ENCODE peak calls at places on chromosomes 13 and 19, in eight cellular contexts. One of them, this sample, is unnamed.

GRCh38 chr19:11233073-11233472 is 6.3 kb upstream of the ANGPTL8 start:
- DNase-seq in left lung: no peak
- DNase-seq in left ventricle myocardium inferior: no peak
- DNase-seq in suprapubic skin: no peak
- DNase-seq in cardiac fibroblast: no peak
- DNase-seq in dorsolateral prefrontal cortex: no peak
- DNase-seq in fibroblast of the aortic adventitia: no peak
- DNase-seq in HCT116: no peak
- DNase-seq in this sample: no peak

GRCh38 chr13:101453784-101454201 is 1.3 kb downstream of the ITGBL1 start:
- DNase-seq in left lung: no peak
- DNase-seq in left ventricle myocardium inferior: peak
- DNase-seq in cardiac fibroblast: no peak
- DNase-seq in suprapubic skin: no peak
- DNase-seq in dorsolateral prefrontal cortex: no peak
- DNase-seq in HCT116: no peak
- DNase-seq in fibroblast of the aortic adventitia: no peak
- DNase-seq in this sample: no peak

GRCh38 chr13:21670006-21670882 is 629 bp upstream of the FGF9 start:
- DNase-seq in suprapubic skin: peak
- DNase-seq in left ventricle myocardium inferior: peak
- DNase-seq in fibroblast of the aortic adventitia: peak
- DNase-seq in cardiac fibroblast: peak
- DNase-seq in HCT116: no peak
- DNase-seq in left lung: peak
- DNase-seq in dorsolateral prefrontal cortex: peak
- DNase-seq in this sample: no peak

GRCh38 chr13:39364797-39365468 is 238.1 kb downstream of the LHFPL6 start:
- DNase-seq in HCT116: peak
- DNase-seq in left ventricle myocardium inferior: no peak
- DNase-seq in left lung: no peak
- DNase-seq in suprapubic skin: no peak
- DNase-seq in dorsolateral prefrontal cortex: no peak
- DNase-seq in fibroblast of the aortic adventitia: peak
- DNase-seq in cardiac fibroblast: no peak
- DNase-seq in this sample: no peak

GRCh38 chr19:18340237-18340989 is at the start of gene PGPEP1:
- DNase-seq in dorsolateral prefrontal cortex: peak
- DNase-seq in HCT116: no peak
- DNase-seq in cardiac fibroblast: peak
- DNase-seq in fibroblast of the aortic adventitia: peak
- DNase-seq in suprapubic skin: no peak
- DNase-seq in left lung: peak
- DNase-seq in left ventricle myocardium inferior: peak
- DNase-seq in this sample: peak

GRCh38 chr19:41933131-41933458 is 4.8 kb upstream of the ERFL start:
- DNase-seq in left lung: no peak
- DNase-seq in HCT116: no peak
- DNase-seq in left ventricle myocardium inferior: no peak
- DNase-seq in dorsolateral prefrontal cortex: no peak
- DNase-seq in fibroblast of the aortic adventitia: no peak
- DNase-seq in cardiac fibroblast: peak
- DNase-seq in suprapubic skin: no peak
- DNase-seq in this sample: no peak

GRCh38 chr13:100423375-100423774 is 165.2 kb downstream of the GGACT start:
- DNase-seq in HCT116: no peak
- DNase-seq in suprapubic skin: no peak
- DNase-seq in fibroblast of the aortic adventitia: peak
- DNase-seq in dorsolateral prefrontal cortex: no peak
- DNase-seq in left lung: no peak
- DNase-seq in cardiac fibroblast: no peak
- DNase-seq in left ventricle myocardium inferior: no peak
- DNase-seq in this sample: no peak

GRCh38 chr19:23823952-23824389 is 65.3 kb upstream of the ZNF681 start:
- DNase-seq in cardiac fibroblast: no peak
- DNase-seq in dorsolateral prefrontal cortex: no peak
- DNase-seq in left ventricle myocardium inferior: no peak
- DNase-seq in fibroblast of the aortic adventitia: no peak
- DNase-seq in suprapubic skin: no peak
- DNase-seq in left lung: no peak
- DNase-seq in HCT116: no peak
- DNase-seq in this sample: no peak

GRCh38 chr13:46660859-46661258 is 107.9 kb downstream of the LRCH1 start:
- DNase-seq in left ventricle myocardium inferior: no peak
- DNase-seq in cardiac fibroblast: no peak
- DNase-seq in dorsolateral prefrontal cortex: no peak
- DNase-seq in suprapubic skin: no peak
- DNase-seq in left lung: no peak
- DNase-seq in fibroblast of the aortic adventitia: no peak
- DNase-seq in HCT116: no peak
- DNase-seq in this sample: no peak

GRCh38 chr19:49691243-49692101 is 556 bp downstream of the CPT1C start:
- DNase-seq in left lung: no peak
- DNase-seq in left ventricle myocardium inferior: peak
- DNase-seq in dorsolateral prefrontal cortex: peak
- DNase-seq in cardiac fibroblast: peak
- DNase-seq in suprapubic skin: no peak
- DNase-seq in HCT116: no peak
- DNase-seq in fibroblast of the aortic adventitia: peak
- DNase-seq in this sample: peak

GRCh38 chr13:74464656-74465055 is 330.5 kb upstream of the KLF12 start:
- DNase-seq in fibroblast of the aortic adventitia: peak
- DNase-seq in dorsolateral prefrontal cortex: no peak
- DNase-seq in HCT116: no peak
- DNase-seq in cardiac fibroblast: peak
- DNase-seq in left ventricle myocardium inferior: peak
- DNase-seq in suprapubic skin: no peak
- DNase-seq in left lung: no peak
- DNase-seq in this sample: no peak

GRCh38 chr13:55516610-55517009 is 1624.1 kb upstream of the PRR20A start:
- DNase-seq in left lung: no peak
- DNase-seq in suprapubic skin: no peak
- DNase-seq in fibroblast of the aortic adventitia: no peak
- DNase-seq in HCT116: no peak
- DNase-seq in cardiac fibroblast: no peak
- DNase-seq in left ventricle myocardium inferior: no peak
- DNase-seq in dorsolateral prefrontal cortex: no peak
- DNase-seq in this sample: no peak

GRCh38 chr13:73903561-73903960 is 230.6 kb downstream of the KLF12 start:
- DNase-seq in dorsolateral prefrontal cortex: no peak
- DNase-seq in cardiac fibroblast: no peak
- DNase-seq in fibroblast of the aortic adventitia: no peak
- DNase-seq in suprapubic skin: no peak
- DNase-seq in HCT116: no peak
- DNase-seq in left ventricle myocardium inferior: no peak
- DNase-seq in left lung: no peak
- DNase-seq in this sample: no peak

GRCh38 chr19:33226550-33227241 is 1.0 kb upstream of the SLC7A10 start:
- DNase-seq in HCT116: no peak
- DNase-seq in left lung: peak
- DNase-seq in dorsolateral prefrontal cortex: no peak
- DNase-seq in cardiac fibroblast: peak
- DNase-seq in left ventricle myocardium inferior: no peak
- DNase-seq in suprapubic skin: no peak
- DNase-seq in fibroblast of the aortic adventitia: no peak
- DNase-seq in this sample: no peak

GRCh38 chr19:57269515-57270250 is 10.6 kb upstream of the ZNF460 start:
- DNase-seq in dorsolateral prefrontal cortex: no peak
- DNase-seq in suprapubic skin: no peak
- DNase-seq in HCT116: no peak
- DNase-seq in left lung: no peak
- DNase-seq in left ventricle myocardium inferior: no peak
- DNase-seq in cardiac fibroblast: peak
- DNase-seq in fibroblast of the aortic adventitia: peak
- DNase-seq in this sample: no peak

GRCh38 chr19:19280561-19280960 is 7.5 kb upstream of the TM6SF2 start:
- DNase-seq in dorsolateral prefrontal cortex: peak
- DNase-seq in suprapubic skin: no peak
- DNase-seq in HCT116: no peak
- DNase-seq in fibroblast of the aortic adventitia: peak
- DNase-seq in left lung: no peak
- DNase-seq in cardiac fibroblast: peak
- DNase-seq in left ventricle myocardium inferior: no peak
- DNase-seq in this sample: no peak

GRCh38 chr19:55058781-55059610 is 4.0 kb downstream of the RDH13 start:
- DNase-seq in suprapubic skin: no peak
- DNase-seq in cardiac fibroblast: no peak
- DNase-seq in left ventricle myocardium inferior: no peak
- DNase-seq in HCT116: no peak
- DNase-seq in fibroblast of the aortic adventitia: no peak
- DNase-seq in dorsolateral prefrontal cortex: no peak
- DNase-seq in left lung: no peak
- DNase-seq in this sample: no peak
- TF ChIP-seq CTCF in suprapubic skin: no peak
- TF ChIP-seq CTCF in cardiac fibroblast: no peak
- TF ChIP-seq CTCF in left ventricle myocardium inferior: no peak
- TF ChIP-seq CTCF in HCT116: no peak
- TF ChIP-seq CTCF in fibroblast of the aortic adventitia: no peak
- TF ChIP-seq CTCF in dorsolateral prefrontal cortex: no peak
- TF ChIP-seq CTCF in left lung: no peak
- TF ChIP-seq CTCF in this sample: no peak

GRCh38 chr13:110634558-110634957 is 19.2 kb downstream of the NAXD start:
- DNase-seq in left ventricle myocardium inferior: no peak
- DNase-seq in dorsolateral prefrontal cortex: no peak
- DNase-seq in suprapubic skin: no peak
- DNase-seq in left lung: no peak
- DNase-seq in cardiac fibroblast: peak
- DNase-seq in HCT116: peak
- DNase-seq in fibroblast of the aortic adventitia: no peak
- DNase-seq in this sample: no peak
- TF ChIP-seq CTCF in left ventricle myocardium inferior: no peak
- TF ChIP-seq CTCF in dorsolateral prefrontal cortex: no peak
- TF ChIP-seq CTCF in suprapubic skin: no peak
- TF ChIP-seq CTCF in left lung: no peak
- TF ChIP-seq CTCF in cardiac fibroblast: no peak
- TF ChIP-seq CTCF in HCT116: no peak
- TF ChIP-seq CTCF in fibroblast of the aortic adventitia: no peak
- TF ChIP-seq CTCF in this sample: no peak

GRCh38 chr13:20058476-20058875 is 99.9 kb downstream of the ZMYM2 start:
- DNase-seq in cardiac fibroblast: no peak
- DNase-seq in left ventricle myocardium inferior: no peak
- DNase-seq in left lung: no peak
- DNase-seq in dorsolateral prefrontal cortex: no peak
- DNase-seq in HCT116: no peak
- DNase-seq in suprapubic skin: no peak
- DNase-seq in fibroblast of the aortic adventitia: no peak
- DNase-seq in this sample: no peak

GRCh38 chr13:20057214-20057613 is 98.7 kb downstream of the ZMYM2 start:
- DNase-seq in fibroblast of the aortic adventitia: no peak
- DNase-seq in HCT116: no peak
- DNase-seq in dorsolateral prefrontal cortex: no peak
- DNase-seq in cardiac fibroblast: no peak
- DNase-seq in left lung: no peak
- DNase-seq in left ventricle myocardium inferior: no peak
- DNase-seq in suprapubic skin: no peak
- DNase-seq in this sample: no peak

GRCh38 chr13:20054586-20054985 is 96.1 kb downstream of the ZMYM2 start:
- DNase-seq in left lung: no peak
- DNase-seq in HCT116: no peak
- DNase-seq in cardiac fibroblast: no peak
- DNase-seq in fibroblast of the aortic adventitia: no peak
- DNase-seq in dorsolateral prefrontal cortex: no peak
- DNase-seq in suprapubic skin: no peak
- DNase-seq in left ventricle myocardium inferior: no peak
- DNase-seq in this sample: no peak

GRCh38 chr13:20053891-20054290 is 95.4 kb downstream of the ZMYM2 start:
- DNase-seq in left lung: no peak
- DNase-seq in fibroblast of the aortic adventitia: no peak
- DNase-seq in HCT116: no peak
- DNase-seq in suprapubic skin: no peak
- DNase-seq in left ventricle myocardium inferior: no peak
- DNase-seq in dorsolateral prefrontal cortex: no peak
- DNase-seq in cardiac fibroblast: no peak
- DNase-seq in this sample: no peak

DNA sequence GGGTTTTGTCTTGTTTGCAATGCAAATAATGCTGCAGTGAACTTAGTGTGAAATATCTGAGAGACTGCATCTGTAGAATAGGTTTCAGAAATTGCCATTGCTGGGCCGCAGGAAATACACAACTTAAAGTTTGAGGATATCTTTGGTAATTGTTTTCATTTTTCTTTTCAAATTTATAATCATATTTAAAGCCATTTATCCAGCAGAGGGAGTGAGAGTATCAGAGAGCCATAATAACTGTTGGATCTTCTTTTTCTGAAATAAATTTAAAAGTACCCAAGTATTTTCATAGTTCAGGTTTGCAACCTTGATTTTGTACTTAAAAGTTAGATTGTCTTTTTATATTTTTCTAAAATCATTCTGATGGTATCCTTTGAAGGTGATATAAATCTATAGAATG is 99.4 kb downstream of the ZMYM2 start:
- DNase-seq in left ventricle myocardium inferior: no peak
- DNase-seq in left lung: no peak
- DNase-seq in cardiac fibroblast: no peak
- DNase-seq in fibroblast of the aortic adventitia: peak
- DNase-seq in HCT116: no peak
- DNase-seq in dorsolateral prefrontal cortex: no peak
- DNase-seq in suprapubic skin: no peak
- DNase-seq in this sample: no peak
- TF ChIP-seq CTCF in left ventricle myocardium inferior: no peak
- TF ChIP-seq CTCF in left lung: no peak
- TF ChIP-seq CTCF in cardiac fibroblast: no peak
- TF ChIP-seq CTCF in fibroblast of the aortic adventitia: peak
- TF ChIP-seq CTCF in HCT116: no peak
- TF ChIP-seq CTCF in dorsolateral prefrontal cortex: no peak
- TF ChIP-seq CTCF in suprapubic skin: no peak
- TF ChIP-seq CTCF in this sample: no peak

GRCh38 chr19:13847900-13848677 is 28.8 kb upstream of the NANOS3 start:
- DNase-seq in left lung: no peak
- DNase-seq in fibroblast of the aortic adventitia: no peak
- DNase-seq in suprapubic skin: no peak
- DNase-seq in dorsolateral prefrontal cortex: no peak
- DNase-seq in HCT116: no peak
- DNase-seq in left ventricle myocardium inferior: no peak
- DNase-seq in cardiac fibroblast: no peak
- DNase-seq in this sample: no peak

GRCh38 chr19:13848811-13849241 is 28.1 kb upstream of the NANOS3 start:
- DNase-seq in dorsolateral prefrontal cortex: no peak
- DNase-seq in left lung: no peak
- DNase-seq in fibroblast of the aortic adventitia: no peak
- DNase-seq in left ventricle myocardium inferior: no peak
- DNase-seq in cardiac fibroblast: no peak
- DNase-seq in suprapubic skin: no peak
- DNase-seq in HCT116: no peak
- DNase-seq in this sample: no peak

GRCh38 chr19:13846533-13847032 is 30.4 kb upstream of the NANOS3 start:
- DNase-seq in suprapubic skin: peak
- DNase-seq in dorsolateral prefrontal cortex: no peak
- DNase-seq in HCT116: peak
- DNase-seq in left ventricle myocardium inferior: peak
- DNase-seq in fibroblast of the aortic adventitia: peak
- DNase-seq in left lung: peak
- DNase-seq in cardiac fibroblast: peak
- DNase-seq in this sample: no peak

GRCh38 chr19:13849277-13849676 is 27.7 kb upstream of the NANOS3 start:
- DNase-seq in left ventricle myocardium inferior: no peak
- DNase-seq in fibroblast of the aortic adventitia: no peak
- DNase-seq in dorsolateral prefrontal cortex: no peak
- DNase-seq in left lung: no peak
- DNase-seq in HCT116: no peak
- DNase-seq in cardiac fibroblast: no peak
- DNase-seq in suprapubic skin: peak
- DNase-seq in this sample: no peak

GRCh38 chr19:13847033-13847899 is 29.7 kb upstream of the NANOS3 start:
- DNase-seq in left lung: peak
- DNase-seq in left ventricle myocardium inferior: peak
- DNase-seq in suprapubic skin: peak
- DNase-seq in cardiac fibroblast: peak
- DNase-seq in fibroblast of the aortic adventitia: peak
- DNase-seq in dorsolateral prefrontal cortex: peak
- DNase-seq in HCT116: peak
- DNase-seq in this sample: no peak
- TF ChIP-seq CTCF in left lung: peak
- TF ChIP-seq CTCF in left ventricle myocardium inferior: peak
- TF ChIP-seq CTCF in suprapubic skin: peak
- TF ChIP-seq CTCF in cardiac fibroblast: no peak
- TF ChIP-seq CTCF in fibroblast of the aortic adventitia: peak
- TF ChIP-seq CTCF in dorsolateral prefrontal cortex: peak
- TF ChIP-seq CTCF in HCT116: no peak
- TF ChIP-seq CTCF in this sample: no peak

This sample was measured in D721Med.